ENCODE peak calls at places on chromosome 12, in nine cellular contexts. One of them, this sample, is unnamed.

GRCh38 chr12:91620949-91621348 is 438.3 kb upstream of the DCN start:
- DNase-seq in ovary: no peak
- DNase-seq in heart left ventricle: peak
- DNase-seq in CD4-positive, alpha-beta T cell: no peak
- DNase-seq in endodermal cell: peak
- DNase-seq in tibial artery: no peak
- DNase-seq in K562: no peak
- DNase-seq in neural progenitor cell: peak
- DNase-seq in HepG2: no peak
- DNase-seq in this sample: peak

GRCh38 chr12:10392394-10392930 is 2.6 kb upstream of the KLRK1 start:
- DNase-seq in heart left ventricle: peak
- DNase-seq in K562: no peak
- DNase-seq in neural progenitor cell: no peak
- DNase-seq in endodermal cell: no peak
- DNase-seq in HepG2: no peak
- DNase-seq in CD4-positive, alpha-beta T cell: no peak
- DNase-seq in tibial artery: peak
- DNase-seq in ovary: peak
- DNase-seq in this sample: peak

GRCh38 chr12:122062832-122063690 is 15.5 kb upstream of the MLXIP start:
- DNase-seq in neural progenitor cell: no peak
- DNase-seq in tibial artery: peak
- DNase-seq in heart left ventricle: peak
- DNase-seq in CD4-positive, alpha-beta T cell: no peak
- DNase-seq in endodermal cell: peak
- DNase-seq in ovary: peak
- DNase-seq in K562: peak
- DNase-seq in HepG2: peak
- DNase-seq in this sample: peak

GRCh38 chr12:42810006-42810405 is 220.5 kb upstream of the PRICKLE1 start:
- DNase-seq in HepG2: no peak
- DNase-seq in heart left ventricle: no peak
- DNase-seq in tibial artery: no peak
- DNase-seq in endodermal cell: no peak
- DNase-seq in CD4-positive, alpha-beta T cell: no peak
- DNase-seq in neural progenitor cell: no peak
- DNase-seq in ovary: no peak
- DNase-seq in K562: no peak
- DNase-seq in this sample: no peak

GRCh38 chr12:26003065-26003464 is 44.6 kb downstream of the RASSF8 start:
- DNase-seq in HepG2: no peak
- DNase-seq in endodermal cell: no peak
- DNase-seq in tibial artery: no peak
- DNase-seq in heart left ventricle: no peak
- DNase-seq in CD4-positive, alpha-beta T cell: no peak
- DNase-seq in ovary: no peak
- DNase-seq in K562: no peak
- DNase-seq in neural progenitor cell: no peak
- DNase-seq in this sample: no peak

GRCh38 chr12:69657376-69658137 is 41.5 kb downstream of the BEST3 start:
- DNase-seq in neural progenitor cell: no peak
- DNase-seq in CD4-positive, alpha-beta T cell: no peak
- DNase-seq in HepG2: peak
- DNase-seq in tibial artery: no peak
- DNase-seq in K562: peak
- DNase-seq in endodermal cell: no peak
- DNase-seq in heart left ventricle: no peak
- DNase-seq in ovary: no peak
- DNase-seq in this sample: no peak

GRCh38 chr12:31363826-31364225 is 37.9 kb upstream of the SINHCAF start:
- DNase-seq in K562: no peak
- DNase-seq in neural progenitor cell: peak
- DNase-seq in ovary: no peak
- DNase-seq in HepG2: no peak
- DNase-seq in heart left ventricle: no peak
- DNase-seq in tibial artery: no peak
- DNase-seq in endodermal cell: no peak
- DNase-seq in CD4-positive, alpha-beta T cell: no peak
- DNase-seq in this sample: no peak

GRCh38 chr12:32107376-32108267 is 975 bp downstream of the BICD1 start:
- DNase-seq in tibial artery: no peak
- DNase-seq in neural progenitor cell: peak
- DNase-seq in heart left ventricle: no peak
- DNase-seq in CD4-positive, alpha-beta T cell: no peak
- DNase-seq in HepG2: peak
- DNase-seq in endodermal cell: peak
- DNase-seq in ovary: peak
- DNase-seq in K562: peak
- DNase-seq in this sample: peak

GRCh38 chr12:98639526-98639925 is 5.1 kb downstream of the IKBIP start:
- DNase-seq in tibial artery: no peak
- DNase-seq in CD4-positive, alpha-beta T cell: no peak
- DNase-seq in endodermal cell: no peak
- DNase-seq in K562: no peak
- DNase-seq in ovary: no peak
- DNase-seq in HepG2: no peak
- DNase-seq in neural progenitor cell: no peak
- DNase-seq in heart left ventricle: no peak
- DNase-seq in this sample: no peak

GRCh38 chr12:98172304-98172703 is 343.1 kb upstream of the TMPO start:
- DNase-seq in ovary: no peak
- DNase-seq in heart left ventricle: no peak
- DNase-seq in neural progenitor cell: no peak
- DNase-seq in endodermal cell: no peak
- DNase-seq in CD4-positive, alpha-beta T cell: no peak
- DNase-seq in tibial artery: no peak
- DNase-seq in HepG2: no peak
- DNase-seq in K562: no peak
- DNase-seq in this sample: no peak

GRCh38 chr12:88958153-88958552 is 377.9 kb upstream of the KITLG start:
- DNase-seq in K562: no peak
- DNase-seq in HepG2: peak
- DNase-seq in tibial artery: no peak
- DNase-seq in CD4-positive, alpha-beta T cell: no peak
- DNase-seq in neural progenitor cell: no peak
- DNase-seq in endodermal cell: no peak
- DNase-seq in ovary: no peak
- DNase-seq in heart left ventricle: no peak
- DNase-seq in this sample: no peak

GRCh38 chr12:132089407-132089910 is 54.7 kb downstream of the DDX51 start:
- DNase-seq in K562: no peak
- DNase-seq in CD4-positive, alpha-beta T cell: no peak
- DNase-seq in endodermal cell: no peak
- DNase-seq in tibial artery: no peak
- DNase-seq in heart left ventricle: no peak
- DNase-seq in HepG2: no peak
- DNase-seq in ovary: no peak
- DNase-seq in neural progenitor cell: no peak
- DNase-seq in this sample: no peak

GRCh38 chr12:22702690-22703089 is 77.7 kb downstream of the ETNK1 start:
- DNase-seq in neural progenitor cell: no peak
- DNase-seq in endodermal cell: no peak
- DNase-seq in heart left ventricle: no peak
- DNase-seq in HepG2: no peak
- DNase-seq in K562: no peak
- DNase-seq in CD4-positive, alpha-beta T cell: no peak
- DNase-seq in tibial artery: no peak
- DNase-seq in ovary: no peak
- DNase-seq in this sample: no peak

GRCh38 chr12:46679754-46680153 is 146.0 kb downstream of the SLC38A4 start:
- DNase-seq in tibial artery: no peak
- DNase-seq in K562: no peak
- DNase-seq in CD4-positive, alpha-beta T cell: no peak
- DNase-seq in neural progenitor cell: no peak
- DNase-seq in endodermal cell: no peak
- DNase-seq in heart left ventricle: no peak
- DNase-seq in HepG2: no peak
- DNase-seq in ovary: no peak
- DNase-seq in this sample: no peak

GRCh38 chr12:46677749-46678148 is 148.0 kb downstream of the SLC38A4 start:
- DNase-seq in endodermal cell: peak
- DNase-seq in CD4-positive, alpha-beta T cell: no peak
- DNase-seq in HepG2: peak
- DNase-seq in heart left ventricle: no peak
- DNase-seq in K562: no peak
- DNase-seq in neural progenitor cell: no peak
- DNase-seq in ovary: no peak
- DNase-seq in tibial artery: no peak
- DNase-seq in this sample: no peak

GRCh38 chr12:46678441-46678840 is 147.4 kb downstream of the SLC38A4 start:
- DNase-seq in HepG2: no peak
- DNase-seq in endodermal cell: no peak
- DNase-seq in K562: no peak
- DNase-seq in CD4-positive, alpha-beta T cell: no peak
- DNase-seq in heart left ventricle: no peak
- DNase-seq in neural progenitor cell: no peak
- DNase-seq in ovary: no peak
- DNase-seq in tibial artery: no peak
- DNase-seq in this sample: no peak

GRCh38 chr12:46680506-46680905 is 145.3 kb downstream of the SLC38A4 start:
- DNase-seq in endodermal cell: no peak
- DNase-seq in heart left ventricle: no peak
- DNase-seq in K562: no peak
- DNase-seq in HepG2: no peak
- DNase-seq in ovary: no peak
- DNase-seq in CD4-positive, alpha-beta T cell: no peak
- DNase-seq in tibial artery: no peak
- DNase-seq in neural progenitor cell: no peak
- DNase-seq in this sample: no peak

DNA sequence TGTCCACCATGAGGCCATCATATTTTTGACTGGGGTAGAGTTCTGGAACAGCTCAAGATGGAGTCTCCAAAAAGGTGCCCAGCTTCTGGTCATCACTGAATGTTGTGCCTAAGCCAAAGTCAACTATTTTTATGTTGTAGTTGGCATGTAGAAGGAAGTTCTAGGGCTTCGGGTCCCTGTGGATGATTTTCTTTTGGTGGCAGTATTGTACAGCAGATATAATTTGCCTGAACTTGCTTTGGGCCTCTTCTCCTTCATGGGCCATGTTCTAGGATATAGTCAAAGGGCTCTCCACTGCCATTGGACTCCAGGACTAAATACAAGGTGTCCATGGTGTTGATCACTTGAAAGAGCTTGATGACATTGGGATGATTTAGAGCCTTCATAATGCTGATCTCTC is 143.6 kb downstream of the SLC38A4 start:
- DNase-seq in neural progenitor cell: no peak
- DNase-seq in HepG2: no peak
- DNase-seq in tibial artery: no peak
- DNase-seq in ovary: no peak
- DNase-seq in endodermal cell: no peak
- DNase-seq in K562: no peak
- DNase-seq in heart left ventricle: no peak
- DNase-seq in CD4-positive, alpha-beta T cell: no peak
- DNase-seq in this sample: no peak
- TF ChIP-seq CTCF in neural progenitor cell: no peak
- TF ChIP-seq CTCF in HepG2: peak
- TF ChIP-seq CTCF in tibial artery: no peak
- TF ChIP-seq CTCF in ovary: no peak
- TF ChIP-seq CTCF in endodermal cell: no peak
- TF ChIP-seq CTCF in K562: no peak
- TF ChIP-seq CTCF in heart left ventricle: no peak
- TF ChIP-seq CTCF in CD4-positive, alpha-beta T cell: no peak
- TF ChIP-seq CTCF in this sample: no peak

GRCh38 chr12:12364787-12365441 is 8.0 kb downstream of the BORCS5 start:
- DNase-seq in heart left ventricle: no peak
- DNase-seq in tibial artery: no peak
- DNase-seq in CD4-positive, alpha-beta T cell: no peak
- DNase-seq in HepG2: no peak
- DNase-seq in ovary: no peak
- DNase-seq in neural progenitor cell: no peak
- DNase-seq in K562: no peak
- DNase-seq in endodermal cell: no peak
- DNase-seq in this sample: no peak
- H3K27ac ChIP-seq in heart left ventricle: no peak
- H3K27ac ChIP-seq in tibial artery: no peak
- H3K27ac ChIP-seq in CD4-positive, alpha-beta T cell: no peak
- H3K27ac ChIP-seq in HepG2: no peak
- H3K27ac ChIP-seq in ovary: no peak
- H3K27ac ChIP-seq in neural progenitor cell: no peak
- H3K27ac ChIP-seq in K562: no peak
- H3K27ac ChIP-seq in endodermal cell: no peak
- H3K27ac ChIP-seq in this sample: no peak

GRCh38 chr12:101485015-101485414 is 9.9 kb downstream of the SPIC start:
- DNase-seq in tibial artery: no peak
- DNase-seq in heart left ventricle: no peak
- DNase-seq in neural progenitor cell: no peak
- DNase-seq in CD4-positive, alpha-beta T cell: no peak
- DNase-seq in ovary: no peak
- DNase-seq in K562: no peak
- DNase-seq in endodermal cell: no peak
- DNase-seq in HepG2: no peak
- DNase-seq in this sample: no peak

GRCh38 chr12:101491325-101491724 is 16.2 kb downstream of the SPIC start:
- DNase-seq in CD4-positive, alpha-beta T cell: no peak
- DNase-seq in heart left ventricle: no peak
- DNase-seq in endodermal cell: no peak
- DNase-seq in K562: no peak
- DNase-seq in ovary: no peak
- DNase-seq in neural progenitor cell: no peak
- DNase-seq in tibial artery: no peak
- DNase-seq in HepG2: no peak
- DNase-seq in this sample: no peak

DNA sequence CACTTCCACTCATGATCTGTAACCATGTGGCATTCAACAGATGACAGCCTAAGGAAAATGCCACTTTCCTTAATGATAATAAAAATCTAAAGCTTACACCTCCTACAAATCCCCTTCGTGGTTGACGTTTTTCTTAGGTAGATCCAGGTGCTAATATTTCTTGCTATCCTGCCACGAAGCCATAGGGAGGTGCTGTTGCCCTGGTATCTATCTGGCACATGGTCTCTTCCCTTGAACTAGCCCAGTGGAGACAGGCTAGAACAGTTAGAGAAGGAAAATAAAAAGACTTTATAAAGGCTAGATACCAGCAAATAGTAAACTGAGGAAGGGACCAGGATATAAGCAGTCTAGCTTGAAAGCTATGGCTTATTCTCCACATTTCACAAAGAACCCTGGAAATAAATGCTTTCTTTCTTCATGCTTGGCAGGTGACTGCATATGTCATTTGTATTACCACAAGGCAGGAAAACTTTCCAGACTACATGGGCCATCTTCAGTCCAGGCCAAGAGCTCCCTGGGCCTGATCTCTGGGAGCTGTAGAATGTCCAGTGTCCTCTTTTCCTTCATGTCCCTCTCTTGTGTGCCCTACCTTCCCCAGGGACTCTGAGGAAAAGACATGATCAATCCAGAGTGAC is 15.3 kb downstream of the SPIC start:
- DNase-seq in tibial artery: no peak
- DNase-seq in endodermal cell: peak
- DNase-seq in heart left ventricle: no peak
- DNase-seq in HepG2: peak
- DNase-seq in K562: no peak
- DNase-seq in neural progenitor cell: peak
- DNase-seq in CD4-positive, alpha-beta T cell: no peak
- DNase-seq in ovary: no peak
- DNase-seq in this sample: peak
- TF ChIP-seq CTCF in tibial artery: no peak
- TF ChIP-seq CTCF in endodermal cell: peak
- TF ChIP-seq CTCF in heart left ventricle: peak
- TF ChIP-seq CTCF in HepG2: peak
- TF ChIP-seq CTCF in K562: peak
- TF ChIP-seq CTCF in neural progenitor cell: peak
- TF ChIP-seq CTCF in CD4-positive, alpha-beta T cell: no peak
- TF ChIP-seq CTCF in ovary: no peak
- TF ChIP-seq CTCF in this sample: peak

GRCh38 chr12:27185234-27186045 is 58.6 kb upstream of the STK38L start:
- DNase-seq in HepG2: no peak
- DNase-seq in neural progenitor cell: no peak
- DNase-seq in heart left ventricle: no peak
- DNase-seq in ovary: no peak
- DNase-seq in endodermal cell: no peak
- DNase-seq in tibial artery: no peak
- DNase-seq in CD4-positive, alpha-beta T cell: no peak
- DNase-seq in K562: no peak
- DNase-seq in this sample: no peak
- H3K27ac ChIP-seq in HepG2: no peak
- H3K27ac ChIP-seq in neural progenitor cell: no peak
- H3K27ac ChIP-seq in heart left ventricle: peak
- H3K27ac ChIP-seq in ovary: no peak
- H3K27ac ChIP-seq in endodermal cell: no peak
- H3K27ac ChIP-seq in tibial artery: peak
- H3K27ac ChIP-seq in CD4-positive, alpha-beta T cell: no peak
- H3K27ac ChIP-seq in K562: no peak
- H3K27ac ChIP-seq in this sample: no peak